ENCODE peak calls at places on chromosomes 7 and 10, in four cellular contexts. E is tibial nerve, V is omental fat pad, X is GM20000. O is an unnamed sample.

GRCh38 chr10:22598488-22598887 is 115.9 kb downstream of the PIP4K2A start:
- DNase-seq in X (no peak), V (no peak), E (no peak), O (no peak)

GRCh38 chr7:41047789-41048191 is 655.1 kb downstream of the INHBA start:
- DNase-seq in X (no peak), E (no peak), V (no peak), O (no peak)

GRCh38 chr7:91054374-91054773 is 209.9 kb upstream of the FZD1 start:
- DNase-seq in X (no peak), E (no peak), V (no peak), O (no peak)

GRCh38 chr10:35352508-35352907 is 16.2 kb downstream of the CCNY start:
- DNase-seq in X (no peak), E (no peak), V (no peak), O (no peak)

GRCh38 chr7:134444961-134445315 is 14.0 kb downstream of the AKR1B1 start:
- DNase-seq in X (no peak), V (no peak), E (no peak), O (no peak)

GRCh38 chr10:95183451-95184230 is 10.4 kb upstream of the ACSM6 start:
- DNase-seq in E (peak; percentile 31), V (peak; percentile 43), X (peak; percentile 95), O (peak; percentile 96)

GRCh38 chr7:150379590-150380379 is 655 bp downstream of the ZNF775 start:
- DNase-seq in V (no peak), E (no peak), X (no peak), O (no peak)

GRCh38 chr7:74343281-74344127 is 54.3 kb downstream of the CLIP2 start:
- DNase-seq in V (no peak), X (no peak), E (no peak), O (no peak)

GRCh38 chr7:26295015-26295414 is 3.4 kb downstream of the SNX10 start:
- DNase-seq in X (no peak), E (no peak), V (no peak), O (no peak)

GRCh38 chr10:75864717-75865116 is 433.3 kb downstream of the LRMDA start:
- DNase-seq in E (no peak), X (no peak), V (no peak), O (no peak)

GRCh38 chr10:4234661-4235060 is 449.7 kb upstream of the KLF6 start:
- DNase-seq in E (no peak), X (no peak), V (no peak), O (no peak)

GRCh38 chr10:131812736-131813604 is 87.8 kb upstream of the PPP2R2D start:
- DNase-seq in X (no peak), V (no peak), E (no peak), O (no peak)

GRCh38 chr10:30718877-30719268 is 89.3 kb upstream of the LYZL2 start:
- DNase-seq in V (no peak), X (no peak), E (no peak), O (no peak)

GRCh38 chr10:129057856-129058663 is 409.0 kb upstream of the MGMT start:
- DNase-seq in X (no peak), V (no peak), E (no peak), O (no peak)

GRCh38 chr7:35714862-35715261 is 19.9 kb upstream of the HERPUD2 start:
- DNase-seq in V (no peak), X (no peak), E (no peak), O (no peak)

GRCh38 chr7:120273476-120273975 is 551 bp downstream of the KCND2 start:
- DNase-seq in V (no peak), E (no peak), X (peak; percentile 79), O (no peak)

GRCh38 chr7:156423876-156424275 is 216.7 kb upstream of the RNF32 start:
- DNase-seq in E (no peak), X (no peak), V (no peak), O (no peak)

GRCh38 chr7:156420496-156420895 is 220.1 kb upstream of the RNF32 start:
- DNase-seq in V (no peak), X (no peak), E (no peak), O (no peak)

DNA sequence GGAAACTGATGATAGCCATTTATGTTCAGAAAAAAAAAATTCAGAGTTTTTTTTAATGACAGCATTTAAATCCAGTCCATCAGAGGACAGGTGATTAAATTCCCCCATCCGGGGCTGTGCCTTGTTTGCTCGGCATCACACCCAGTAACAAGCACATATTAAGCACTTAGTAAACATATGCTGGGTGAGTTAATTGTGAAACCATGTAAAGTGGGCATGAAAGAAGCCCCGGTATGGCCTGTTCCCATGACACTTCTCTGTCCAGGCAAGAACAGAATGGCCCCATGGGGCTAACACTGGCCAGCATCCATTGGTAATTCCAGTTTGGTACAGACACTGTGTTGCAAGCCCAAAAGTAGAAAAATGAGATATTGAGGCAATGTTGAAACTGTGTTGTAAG is 220.8 kb upstream of the RNF32 start:
- DNase-seq in V (no peak), E (no peak), X (no peak), O (no peak)
- TF ChIP-seq CTCF in V (no peak), E (no peak), X (no peak), O (no peak)

GRCh38 chr7:157320607-157320979 is 16.2 kb upstream of the DNAJB6 start:
- DNase-seq in V (no peak), X (no peak), E (peak; percentile 21), O (no peak)
- TF ChIP-seq CTCF in V (no peak), X (no peak), E (no peak), O (no peak)

GRCh38 chr10:3229815-3230214 is 57.2 kb upstream of the PITRM1 start:
- DNase-seq in X (no peak), V (no peak), E (no peak), O (no peak)
- TF ChIP-seq CTCF in X (no peak), V (no peak), E (no peak), O (no peak)

DNA sequence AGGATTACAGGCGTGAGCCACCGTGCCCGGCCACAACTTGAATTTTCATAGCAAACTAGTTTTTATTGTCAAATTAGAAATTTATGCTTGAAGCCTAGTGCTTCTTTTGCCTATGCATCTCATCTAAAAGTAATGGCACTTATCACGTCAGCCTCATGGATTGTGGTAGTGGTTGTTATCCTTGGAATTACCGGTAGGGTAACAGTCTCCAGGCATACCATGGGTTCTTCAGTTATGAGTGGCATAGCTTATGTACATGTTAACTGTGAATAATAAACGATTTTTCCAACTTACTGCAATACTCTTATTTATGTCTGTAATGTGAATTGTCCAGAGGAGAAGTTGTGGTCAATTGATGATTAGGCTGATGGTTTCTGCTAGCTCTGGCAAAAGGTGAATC is 63.1 kb downstream of the BMPR1A start:
- DNase-seq in V (no peak), X (no peak), E (no peak), O (no peak)
- TF ChIP-seq CTCF in V (no peak), X (no peak), E (no peak), O (no peak)

GRCh38 chr10:124744047-124744687 is at the start of gene FAM53B:
- DNase-seq in X (peak; percentile 91), V (no peak), E (peak; percentile 70), O (no peak)
- TF ChIP-seq CTCF in X (peak; percentile 5), V (no peak), E (peak; percentile 28), O (no peak)

GRCh38 chr7:80472491-80473200 is 39.2 kb downstream of the GNAT3 start:
- DNase-seq in E (no peak), X (no peak), V (no peak), O (no peak)
- TF ChIP-seq CTCF in E (no peak), X (no peak), V (no peak), O (no peak)

GRCh38 chr10:114703377-114704125 is 45.5 kb upstream of the ABLIM1 start:
- DNase-seq in X (peak; percentile 19), E (no peak), V (no peak), O (no peak)
- TF ChIP-seq CTCF in X (peak; percentile 32), E (peak; percentile 33), V (no peak), O (peak; percentile 74)

O was measured in H1.